ENCODE peak calls at places on chromosomes 5 and 9, in eight cellular contexts. One of them, this sample, is unnamed.

GRCh38 chr9:89609426-89610006 is 4.7 kb downstream of the GADD45G start:
- DNase-seq in RWPE1: no peak
- DNase-seq in upper lobe of right lung: peak; percentile 10
- DNase-seq in GM23248: no peak
- DNase-seq in substantia nigra: no peak
- DNase-seq in CD4-positive, alpha-beta memory T cell: no peak
- DNase-seq in lower lobe of right lung: no peak
- DNase-seq in CD8-positive, alpha-beta memory T cell: no peak
- DNase-seq in this sample: no peak

GRCh38 chr9:133869674-133870419 is 122.3 kb downstream of the VAV2 start:
- DNase-seq in CD4-positive, alpha-beta memory T cell: no peak
- DNase-seq in upper lobe of right lung: no peak
- DNase-seq in RWPE1: no peak
- DNase-seq in lower lobe of right lung: no peak
- DNase-seq in GM23248: no peak
- DNase-seq in substantia nigra: no peak
- DNase-seq in CD8-positive, alpha-beta memory T cell: no peak
- DNase-seq in this sample: no peak

GRCh38 chr5:131163315-131164119 is 1.5 kb downstream of the HINT1 start:
- DNase-seq in CD4-positive, alpha-beta memory T cell: peak; percentile 8
- DNase-seq in lower lobe of right lung: no peak
- DNase-seq in upper lobe of right lung: no peak
- DNase-seq in RWPE1: peak; percentile 36
- DNase-seq in GM23248: peak; percentile 57
- DNase-seq in CD8-positive, alpha-beta memory T cell: no peak
- DNase-seq in substantia nigra: no peak
- DNase-seq in this sample: no peak

GRCh38 chr5:155700333-155700732 is 626.6 kb upstream of the SGCD start:
- DNase-seq in GM23248: peak; percentile 59
- DNase-seq in lower lobe of right lung: no peak
- DNase-seq in CD4-positive, alpha-beta memory T cell: peak; percentile 5
- DNase-seq in upper lobe of right lung: no peak
- DNase-seq in RWPE1: no peak
- DNase-seq in substantia nigra: no peak
- DNase-seq in CD8-positive, alpha-beta memory T cell: peak; percentile 49
- DNase-seq in this sample: peak; percentile 11

GRCh38 chr9:74742792-74743389 is 144.8 kb downstream of the TRPM6 start:
- DNase-seq in GM23248: peak; percentile 62
- DNase-seq in substantia nigra: no peak
- DNase-seq in upper lobe of right lung: no peak
- DNase-seq in RWPE1: peak; percentile 26
- DNase-seq in CD4-positive, alpha-beta memory T cell: no peak
- DNase-seq in CD8-positive, alpha-beta memory T cell: no peak
- DNase-seq in lower lobe of right lung: no peak
- DNase-seq in this sample: peak; percentile 18

GRCh38 chr9:113573303-113573958 is 109.9 kb downstream of the RGS3 start:
- DNase-seq in CD4-positive, alpha-beta memory T cell: no peak
- DNase-seq in CD8-positive, alpha-beta memory T cell: peak; percentile 42
- DNase-seq in RWPE1: no peak
- DNase-seq in upper lobe of right lung: peak; percentile 59
- DNase-seq in GM23248: no peak
- DNase-seq in substantia nigra: no peak
- DNase-seq in lower lobe of right lung: peak; percentile 10
- DNase-seq in this sample: no peak

GRCh38 chr5:103866169-103866568 is 303.6 kb upstream of the NUDT12 start:
- DNase-seq in GM23248: peak; percentile 3
- DNase-seq in CD4-positive, alpha-beta memory T cell: no peak
- DNase-seq in upper lobe of right lung: no peak
- DNase-seq in CD8-positive, alpha-beta memory T cell: no peak
- DNase-seq in substantia nigra: no peak
- DNase-seq in RWPE1: no peak
- DNase-seq in lower lobe of right lung: no peak
- DNase-seq in this sample: no peak

GRCh38 chr9:114272739-114273431 is 50.0 kb upstream of the ORM1 start:
- DNase-seq in lower lobe of right lung: peak; percentile 8
- DNase-seq in RWPE1: no peak
- DNase-seq in GM23248: no peak
- DNase-seq in CD4-positive, alpha-beta memory T cell: no peak
- DNase-seq in CD8-positive, alpha-beta memory T cell: no peak
- DNase-seq in substantia nigra: no peak
- DNase-seq in upper lobe of right lung: peak; percentile 33
- DNase-seq in this sample: no peak

GRCh38 chr9:89426389-89426961 is 71.4 kb downstream of the SEMA4D start:
- DNase-seq in CD4-positive, alpha-beta memory T cell: no peak
- DNase-seq in substantia nigra: no peak
- DNase-seq in CD8-positive, alpha-beta memory T cell: peak; percentile 64
- DNase-seq in RWPE1: no peak
- DNase-seq in lower lobe of right lung: peak; percentile 37
- DNase-seq in GM23248: no peak
- DNase-seq in upper lobe of right lung: no peak
- DNase-seq in this sample: no peak

GRCh38 chr5:58069846-58070245 is 390.0 kb downstream of the PLK2 start:
- DNase-seq in RWPE1: no peak
- DNase-seq in GM23248: no peak
- DNase-seq in substantia nigra: no peak
- DNase-seq in CD8-positive, alpha-beta memory T cell: no peak
- DNase-seq in CD4-positive, alpha-beta memory T cell: no peak
- DNase-seq in upper lobe of right lung: no peak
- DNase-seq in lower lobe of right lung: no peak
- DNase-seq in this sample: no peak

GRCh38 chr5:28523887-28524637 is 1485.7 kb upstream of the CDH9 start:
- DNase-seq in substantia nigra: no peak
- DNase-seq in upper lobe of right lung: no peak
- DNase-seq in CD4-positive, alpha-beta memory T cell: no peak
- DNase-seq in lower lobe of right lung: no peak
- DNase-seq in RWPE1: peak; percentile 26
- DNase-seq in CD8-positive, alpha-beta memory T cell: no peak
- DNase-seq in GM23248: no peak
- DNase-seq in this sample: no peak

GRCh38 chr9:79572032-79572890 is 496 bp downstream of the TLE4 start:
- DNase-seq in RWPE1: peak; percentile 48
- DNase-seq in CD8-positive, alpha-beta memory T cell: no peak
- DNase-seq in GM23248: peak; percentile 89
- DNase-seq in substantia nigra: peak; percentile 64
- DNase-seq in CD4-positive, alpha-beta memory T cell: no peak
- DNase-seq in lower lobe of right lung: peak; percentile 73
- DNase-seq in upper lobe of right lung: peak; percentile 83
- DNase-seq in this sample: no peak

GRCh38 chr5:32753051-32753450 is 41.9 kb downstream of the NPR3 start:
- DNase-seq in RWPE1: peak; percentile 20
- DNase-seq in lower lobe of right lung: no peak
- DNase-seq in CD8-positive, alpha-beta memory T cell: no peak
- DNase-seq in CD4-positive, alpha-beta memory T cell: no peak
- DNase-seq in substantia nigra: no peak
- DNase-seq in GM23248: peak; percentile 92
- DNase-seq in upper lobe of right lung: no peak
- DNase-seq in this sample: no peak

GRCh38 chr5:40829748-40830305 is 5.2 kb downstream of the RPL37 start:
- DNase-seq in upper lobe of right lung: no peak
- DNase-seq in RWPE1: no peak
- DNase-seq in CD4-positive, alpha-beta memory T cell: no peak
- DNase-seq in substantia nigra: no peak
- DNase-seq in CD8-positive, alpha-beta memory T cell: no peak
- DNase-seq in GM23248: no peak
- DNase-seq in lower lobe of right lung: no peak
- DNase-seq in this sample: no peak

GRCh38 chr5:40827479-40827977 is 7.5 kb downstream of the RPL37 start:
- DNase-seq in GM23248: no peak
- DNase-seq in upper lobe of right lung: no peak
- DNase-seq in CD4-positive, alpha-beta memory T cell: no peak
- DNase-seq in RWPE1: no peak
- DNase-seq in substantia nigra: no peak
- DNase-seq in lower lobe of right lung: no peak
- DNase-seq in CD8-positive, alpha-beta memory T cell: no peak
- DNase-seq in this sample: no peak

GRCh38 chr5:40826778-40827478 is 8.1 kb downstream of the RPL37 start:
- DNase-seq in substantia nigra: no peak
- DNase-seq in lower lobe of right lung: no peak
- DNase-seq in RWPE1: no peak
- DNase-seq in GM23248: no peak
- DNase-seq in upper lobe of right lung: no peak
- DNase-seq in CD8-positive, alpha-beta memory T cell: no peak
- DNase-seq in CD4-positive, alpha-beta memory T cell: no peak
- DNase-seq in this sample: no peak

GRCh38 chr5:40828690-40829661 is 6.0 kb downstream of the RPL37 start:
- DNase-seq in GM23248: no peak
- DNase-seq in CD4-positive, alpha-beta memory T cell: no peak
- DNase-seq in RWPE1: no peak
- DNase-seq in lower lobe of right lung: no peak
- DNase-seq in CD8-positive, alpha-beta memory T cell: no peak
- DNase-seq in upper lobe of right lung: no peak
- DNase-seq in substantia nigra: no peak
- DNase-seq in this sample: no peak

DNA sequence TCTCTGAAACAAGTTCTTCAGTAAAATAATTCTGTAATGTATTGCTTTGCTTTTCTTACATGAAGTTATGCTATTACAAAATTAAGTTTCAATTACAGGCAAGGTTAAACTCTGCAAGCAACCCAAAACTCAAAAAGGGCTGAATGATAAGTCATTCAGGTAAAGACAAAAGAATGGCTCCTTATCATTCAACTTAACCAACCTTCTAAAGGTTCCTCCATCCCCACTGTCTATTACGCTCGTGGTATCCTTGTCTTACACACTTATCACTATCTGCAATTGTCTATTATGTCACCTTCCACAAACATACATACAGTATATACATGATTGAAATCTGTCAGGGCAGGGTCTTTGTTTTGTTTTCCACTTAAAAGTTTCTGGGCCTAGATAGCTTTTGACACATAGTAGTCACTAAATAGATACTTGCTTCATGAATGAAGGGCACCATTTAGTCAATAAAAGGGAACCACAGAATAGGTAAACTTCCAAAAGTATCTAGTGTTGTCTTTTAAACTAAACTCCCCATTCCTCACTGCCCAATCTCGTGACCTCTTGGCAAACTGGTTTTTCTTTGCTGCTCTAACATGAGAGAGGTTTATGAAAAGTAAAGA is 6.9 kb downstream of the RPL37 start:
- DNase-seq in upper lobe of right lung: no peak
- DNase-seq in lower lobe of right lung: no peak
- DNase-seq in RWPE1: no peak
- DNase-seq in CD4-positive, alpha-beta memory T cell: no peak
- DNase-seq in CD8-positive, alpha-beta memory T cell: no peak
- DNase-seq in substantia nigra: no peak
- DNase-seq in GM23248: no peak
- DNase-seq in this sample: no peak
- H3K27ac ChIP-seq in upper lobe of right lung: no peak overlapping the region
- H3K27ac ChIP-seq in lower lobe of right lung: no peak overlapping the region
- H3K27ac ChIP-seq in RWPE1: no peak overlapping the region
- H3K27ac ChIP-seq in CD4-positive, alpha-beta memory T cell: no peak overlapping the region
- H3K27ac ChIP-seq in CD8-positive, alpha-beta memory T cell: no peak overlapping the region
- H3K27ac ChIP-seq in substantia nigra: no peak overlapping the region
- H3K27ac ChIP-seq in GM23248: no peak overlapping the region
- H3K27ac ChIP-seq in this sample: no peak overlapping the region

GRCh38 chr9:76323481-76323880 is 70.7 kb downstream of the RFK start:
- DNase-seq in CD4-positive, alpha-beta memory T cell: no peak
- DNase-seq in CD8-positive, alpha-beta memory T cell: no peak
- DNase-seq in upper lobe of right lung: no peak
- DNase-seq in GM23248: no peak
- DNase-seq in substantia nigra: no peak
- DNase-seq in lower lobe of right lung: no peak
- DNase-seq in RWPE1: peak; percentile 42
- DNase-seq in this sample: no peak

GRCh38 chr9:76322810-76323209 is 71.4 kb downstream of the RFK start:
- DNase-seq in CD8-positive, alpha-beta memory T cell: no peak
- DNase-seq in upper lobe of right lung: no peak
- DNase-seq in lower lobe of right lung: no peak
- DNase-seq in GM23248: no peak
- DNase-seq in substantia nigra: no peak
- DNase-seq in RWPE1: no peak
- DNase-seq in CD4-positive, alpha-beta memory T cell: no peak
- DNase-seq in this sample: no peak

GRCh38 chr9:76316069-76316468 is 78.2 kb downstream of the RFK start:
- DNase-seq in RWPE1: no peak
- DNase-seq in CD8-positive, alpha-beta memory T cell: no peak
- DNase-seq in substantia nigra: no peak
- DNase-seq in CD4-positive, alpha-beta memory T cell: no peak
- DNase-seq in GM23248: no peak
- DNase-seq in upper lobe of right lung: no peak
- DNase-seq in lower lobe of right lung: no peak
- DNase-seq in this sample: no peak

GRCh38 chr9:76321185-76321828 is 72.9 kb downstream of the RFK start:
- DNase-seq in CD8-positive, alpha-beta memory T cell: no peak
- DNase-seq in GM23248: peak; percentile 43
- DNase-seq in substantia nigra: no peak
- DNase-seq in CD4-positive, alpha-beta memory T cell: no peak
- DNase-seq in upper lobe of right lung: no peak
- DNase-seq in lower lobe of right lung: no peak
- DNase-seq in RWPE1: peak; percentile 74
- DNase-seq in this sample: no peak
- H3K27ac ChIP-seq in CD8-positive, alpha-beta memory T cell: no peak overlapping the region
- H3K27ac ChIP-seq in GM23248: no peak overlapping the region
- H3K27ac ChIP-seq in substantia nigra: no peak overlapping the region
- H3K27ac ChIP-seq in CD4-positive, alpha-beta memory T cell: no peak overlapping the region
- H3K27ac ChIP-seq in upper lobe of right lung: no peak overlapping the region
- H3K27ac ChIP-seq in lower lobe of right lung: no peak overlapping the region
- H3K27ac ChIP-seq in RWPE1: no peak overlapping the region
- H3K27ac ChIP-seq in this sample: no peak overlapping the region

GRCh38 chr9:96559339-96559943 is 60.2 kb downstream of the CDC14B start:
- DNase-seq in lower lobe of right lung: no peak
- DNase-seq in CD8-positive, alpha-beta memory T cell: no peak
- DNase-seq in CD4-positive, alpha-beta memory T cell: no peak
- DNase-seq in substantia nigra: no peak
- DNase-seq in GM23248: no peak
- DNase-seq in upper lobe of right lung: no peak
- DNase-seq in RWPE1: no peak
- DNase-seq in this sample: no peak
- H3K27ac ChIP-seq in lower lobe of right lung: no peak overlapping the region
- H3K27ac ChIP-seq in CD8-positive, alpha-beta memory T cell: no peak overlapping the region
- H3K27ac ChIP-seq in CD4-positive, alpha-beta memory T cell: no peak overlapping the region
- H3K27ac ChIP-seq in substantia nigra: no peak overlapping the region
- H3K27ac ChIP-seq in GM23248: no peak overlapping the region
- H3K27ac ChIP-seq in upper lobe of right lung: no peak overlapping the region
- H3K27ac ChIP-seq in RWPE1: no peak overlapping the region
- H3K27ac ChIP-seq in this sample: no peak overlapping the region

GRCh38 chr9:126536836-126537465 is 76.8 kb upstream of the LMX1B start:
- DNase-seq in GM23248: no peak
- DNase-seq in CD8-positive, alpha-beta memory T cell: no peak
- DNase-seq in substantia nigra: no peak
- DNase-seq in upper lobe of right lung: peak; percentile 48
- DNase-seq in RWPE1: no peak
- DNase-seq in lower lobe of right lung: peak; percentile 27
- DNase-seq in CD4-positive, alpha-beta memory T cell: no peak
- DNase-seq in this sample: no peak

GRCh38 chr9:126538550-126538949 is 75.2 kb upstream of the LMX1B start:
- DNase-seq in upper lobe of right lung: no peak
- DNase-seq in lower lobe of right lung: no peak
- DNase-seq in substantia nigra: no peak
- DNase-seq in CD8-positive, alpha-beta memory T cell: no peak
- DNase-seq in RWPE1: no peak
- DNase-seq in CD4-positive, alpha-beta memory T cell: no peak
- DNase-seq in GM23248: no peak
- DNase-seq in this sample: no peak

GRCh38 chr9:126534431-126535186 is 79.1 kb upstream of the LMX1B start:
- DNase-seq in substantia nigra: no peak
- DNase-seq in CD4-positive, alpha-beta memory T cell: no peak
- DNase-seq in CD8-positive, alpha-beta memory T cell: no peak
- DNase-seq in RWPE1: no peak
- DNase-seq in upper lobe of right lung: no peak
- DNase-seq in lower lobe of right lung: peak; percentile 35
- DNase-seq in GM23248: no peak
- DNase-seq in this sample: no peak

GRCh38 chr9:126533911-126534300 is 79.8 kb upstream of the LMX1B start:
- DNase-seq in substantia nigra: no peak
- DNase-seq in upper lobe of right lung: no peak
- DNase-seq in lower lobe of right lung: peak; percentile 49
- DNase-seq in CD8-positive, alpha-beta memory T cell: no peak
- DNase-seq in RWPE1: no peak
- DNase-seq in GM23248: no peak
- DNase-seq in CD4-positive, alpha-beta memory T cell: no peak
- DNase-seq in this sample: no peak

GRCh38 chr9:126536131-126536530 is 77.6 kb upstream of the LMX1B start:
- DNase-seq in lower lobe of right lung: peak; percentile 21
- DNase-seq in CD4-positive, alpha-beta memory T cell: no peak
- DNase-seq in upper lobe of right lung: peak; percentile 9
- DNase-seq in RWPE1: no peak
- DNase-seq in substantia nigra: no peak
- DNase-seq in CD8-positive, alpha-beta memory T cell: no peak
- DNase-seq in GM23248: no peak
- DNase-seq in this sample: no peak
- H3K27ac ChIP-seq in lower lobe of right lung: no peak overlapping the region
- H3K27ac ChIP-seq in CD4-positive, alpha-beta memory T cell: no peak overlapping the region
- H3K27ac ChIP-seq in upper lobe of right lung: no peak overlapping the region
- H3K27ac ChIP-seq in RWPE1: no peak overlapping the region
- H3K27ac ChIP-seq in substantia nigra: no peak overlapping the region
- H3K27ac ChIP-seq in CD8-positive, alpha-beta memory T cell: no peak overlapping the region
- H3K27ac ChIP-seq in GM23248: no peak overlapping the region
- H3K27ac ChIP-seq in this sample: no peak overlapping the region

This sample was measured in iPS DF 6.9.